ENCODE peak calls at places on chromosome 17, in five cellular contexts. One of them, this sample, is unnamed.

GRCh38 chr17:15649861-15650391 is 30.4 kb upstream of the FBXW10B start:
- DNase-seq in stimulated activated CD8-positive, alpha-beta memory T cell treated with anti-CD3 and anti-CD28 coated beads, Interleukin-15, amount 100 ng/mL, for 24 hours: no peak
- DNase-seq in HEK293T: peak
- DNase-seq in HL-60: no peak
- DNase-seq in activated CD8-positive, alpha-beta T cell treated with anti-CD3 and anti-CD28 coated beads for 36 hours: no peak
- DNase-seq in this sample: peak

GRCh38 chr17:32926183-32926582 is 1.8 kb upstream of the TMEM98 start:
- DNase-seq in stimulated activated CD8-positive, alpha-beta memory T cell treated with anti-CD3 and anti-CD28 coated beads, Interleukin-15, amount 100 ng/mL, for 24 hours: no peak
- DNase-seq in HL-60: no peak
- DNase-seq in HEK293T: no peak
- DNase-seq in activated CD8-positive, alpha-beta T cell treated with anti-CD3 and anti-CD28 coated beads for 36 hours: no peak
- DNase-seq in this sample: no peak

GRCh38 chr17:28282596-28282995 is 36.4 kb upstream of the TMEM97 start:
- DNase-seq in HL-60: no peak
- DNase-seq in activated CD8-positive, alpha-beta T cell treated with anti-CD3 and anti-CD28 coated beads for 36 hours: no peak
- DNase-seq in stimulated activated CD8-positive, alpha-beta memory T cell treated with anti-CD3 and anti-CD28 coated beads, Interleukin-15, amount 100 ng/mL, for 24 hours: no peak
- DNase-seq in HEK293T: no peak
- DNase-seq in this sample: no peak

GRCh38 chr17:47203984-47204721 is 5.0 kb upstream of the MYL4 start:
- DNase-seq in activated CD8-positive, alpha-beta T cell treated with anti-CD3 and anti-CD28 coated beads for 36 hours: peak
- DNase-seq in stimulated activated CD8-positive, alpha-beta memory T cell treated with anti-CD3 and anti-CD28 coated beads, Interleukin-15, amount 100 ng/mL, for 24 hours: no peak
- DNase-seq in HL-60: no peak
- DNase-seq in HEK293T: no peak
- DNase-seq in this sample: no peak

GRCh38 chr17:13544755-13545154 is 57.0 kb downstream of the HS3ST3A1 start:
- DNase-seq in stimulated activated CD8-positive, alpha-beta memory T cell treated with anti-CD3 and anti-CD28 coated beads, Interleukin-15, amount 100 ng/mL, for 24 hours: no peak
- DNase-seq in HEK293T: no peak
- DNase-seq in activated CD8-positive, alpha-beta T cell treated with anti-CD3 and anti-CD28 coated beads for 36 hours: no peak
- DNase-seq in HL-60: no peak
- DNase-seq in this sample: no peak

GRCh38 chr17:17041018-17041521 is 1.2 kb upstream of the MPRIP start:
- DNase-seq in HL-60: no peak
- DNase-seq in stimulated activated CD8-positive, alpha-beta memory T cell treated with anti-CD3 and anti-CD28 coated beads, Interleukin-15, amount 100 ng/mL, for 24 hours: no peak
- DNase-seq in HEK293T: no peak
- DNase-seq in activated CD8-positive, alpha-beta T cell treated with anti-CD3 and anti-CD28 coated beads for 36 hours: no peak
- DNase-seq in this sample: no peak

GRCh38 chr17:61786088-61786487 is 77.2 kb downstream of the BRIP1 start:
- DNase-seq in activated CD8-positive, alpha-beta T cell treated with anti-CD3 and anti-CD28 coated beads for 36 hours: no peak
- DNase-seq in HEK293T: no peak
- DNase-seq in HL-60: no peak
- DNase-seq in stimulated activated CD8-positive, alpha-beta memory T cell treated with anti-CD3 and anti-CD28 coated beads, Interleukin-15, amount 100 ng/mL, for 24 hours: no peak
- DNase-seq in this sample: no peak

GRCh38 chr17:64145751-64146417 is 15.9 kb upstream of the ERN1 start:
- DNase-seq in HL-60: peak
- DNase-seq in stimulated activated CD8-positive, alpha-beta memory T cell treated with anti-CD3 and anti-CD28 coated beads, Interleukin-15, amount 100 ng/mL, for 24 hours: peak
- DNase-seq in activated CD8-positive, alpha-beta T cell treated with anti-CD3 and anti-CD28 coated beads for 36 hours: peak
- DNase-seq in HEK293T: peak
- DNase-seq in this sample: peak

GRCh38 chr17:78934681-78935418 is 9.7 kb upstream of the TIMP2 start:
- DNase-seq in stimulated activated CD8-positive, alpha-beta memory T cell treated with anti-CD3 and anti-CD28 coated beads, Interleukin-15, amount 100 ng/mL, for 24 hours: no peak
- DNase-seq in HEK293T: no peak
- DNase-seq in HL-60: no peak
- DNase-seq in activated CD8-positive, alpha-beta T cell treated with anti-CD3 and anti-CD28 coated beads for 36 hours: no peak
- DNase-seq in this sample: no peak

GRCh38 chr17:2405247-2405926 is 4.5 kb upstream of the MNT start:
- DNase-seq in activated CD8-positive, alpha-beta T cell treated with anti-CD3 and anti-CD28 coated beads for 36 hours: no peak
- DNase-seq in stimulated activated CD8-positive, alpha-beta memory T cell treated with anti-CD3 and anti-CD28 coated beads, Interleukin-15, amount 100 ng/mL, for 24 hours: no peak
- DNase-seq in HL-60: no peak
- DNase-seq in HEK293T: no peak
- DNase-seq in this sample: no peak

GRCh38 chr17:43823350-43824084 is 9.4 kb downstream of the MPP3 start:
- DNase-seq in activated CD8-positive, alpha-beta T cell treated with anti-CD3 and anti-CD28 coated beads for 36 hours: no peak
- DNase-seq in HEK293T: no peak
- DNase-seq in stimulated activated CD8-positive, alpha-beta memory T cell treated with anti-CD3 and anti-CD28 coated beads, Interleukin-15, amount 100 ng/mL, for 24 hours: no peak
- DNase-seq in HL-60: no peak
- DNase-seq in this sample: peak

GRCh38 chr17:68706351-68706750 is 105.2 kb upstream of the FAM20A start:
- DNase-seq in activated CD8-positive, alpha-beta T cell treated with anti-CD3 and anti-CD28 coated beads for 36 hours: no peak
- DNase-seq in HL-60: no peak
- DNase-seq in HEK293T: no peak
- DNase-seq in stimulated activated CD8-positive, alpha-beta memory T cell treated with anti-CD3 and anti-CD28 coated beads, Interleukin-15, amount 100 ng/mL, for 24 hours: no peak
- DNase-seq in this sample: no peak

GRCh38 chr17:30113213-30113612 is 3.4 kb upstream of the NSRP1 start:
- DNase-seq in HEK293T: no peak
- DNase-seq in activated CD8-positive, alpha-beta T cell treated with anti-CD3 and anti-CD28 coated beads for 36 hours: peak
- DNase-seq in HL-60: peak
- DNase-seq in stimulated activated CD8-positive, alpha-beta memory T cell treated with anti-CD3 and anti-CD28 coated beads, Interleukin-15, amount 100 ng/mL, for 24 hours: no peak
- DNase-seq in this sample: peak

GRCh38 chr17:64331946-64332493 is 58.6 kb downstream of the PECAM1 start:
- DNase-seq in HEK293T: no peak
- DNase-seq in activated CD8-positive, alpha-beta T cell treated with anti-CD3 and anti-CD28 coated beads for 36 hours: no peak
- DNase-seq in HL-60: peak
- DNase-seq in stimulated activated CD8-positive, alpha-beta memory T cell treated with anti-CD3 and anti-CD28 coated beads, Interleukin-15, amount 100 ng/mL, for 24 hours: no peak
- DNase-seq in this sample: no peak

GRCh38 chr17:16512011-16512410 is 20.0 kb upstream of the LRRC75A start:
- DNase-seq in HL-60: peak
- DNase-seq in HEK293T: no peak
- DNase-seq in activated CD8-positive, alpha-beta T cell treated with anti-CD3 and anti-CD28 coated beads for 36 hours: no peak
- DNase-seq in stimulated activated CD8-positive, alpha-beta memory T cell treated with anti-CD3 and anti-CD28 coated beads, Interleukin-15, amount 100 ng/mL, for 24 hours: no peak
- DNase-seq in this sample: no peak

GRCh38 chr17:4449736-4450135 is 16.0 kb downstream of the SPNS3 start:
- DNase-seq in HEK293T: no peak
- DNase-seq in HL-60: no peak
- DNase-seq in activated CD8-positive, alpha-beta T cell treated with anti-CD3 and anti-CD28 coated beads for 36 hours: no peak
- DNase-seq in stimulated activated CD8-positive, alpha-beta memory T cell treated with anti-CD3 and anti-CD28 coated beads, Interleukin-15, amount 100 ng/mL, for 24 hours: no peak
- DNase-seq in this sample: no peak

This sample was measured in Calu3.